ENCODE peak calls at places on chromosome 12, in seven cellular contexts. H is tibial artery, M is foreskin fibroblast, F is small intestine, K is fibroblast of lung, E is OCI-M1, G is stromal cell of bone marrow. L is an unnamed sample.

GRCh38 chr12:27424631-27425230 is 21.8 kb upstream of the SMCO2 start:
- DNase-seq in H (no peak), M (peak), F (peak), K (peak), E (peak), G (peak), L (peak)

GRCh38 chr12:10636611-10637010 is 23.2 kb upstream of the MAGOHB start:
- DNase-seq in H (no peak), M (no peak), F (peak), K (no peak), E (no peak), G (no peak), L (no peak)

GRCh38 chr12:111597731-111598636 is 1.1 kb downstream of the ATXN2 start:
- DNase-seq in H (peak), M (no peak), F (peak), K (peak), E (peak), G (no peak), L (no peak)

GRCh38 chr12:53174881-53175491 is 5.5 kb upstream of the ZNF740 start:
- DNase-seq in H (no peak), M (peak), F (peak), K (peak), E (peak), G (no peak), L (peak)

GRCh38 chr12:49974231-49974675 is 1.5 kb downstream of the AQP6 start:
- DNase-seq in H (peak), M (peak), F (no peak), K (peak), E (peak), G (peak), L (peak)

GRCh38 chr12:53498235-53498630 is 1.0 kb downstream of the MAP3K12 start:
- DNase-seq in H (no peak), M (no peak), F (no peak), K (no peak), E (no peak), G (no peak), L (no peak)

GRCh38 chr12:89723276-89723675 is 14.6 kb upstream of the ATP2B1 start:
- DNase-seq in H (no peak), M (no peak), F (no peak), K (no peak), E (no peak), G (no peak), L (no peak)

GRCh38 chr12:53200458-53201169 is 6.4 kb downstream of the ITGB7 start:
- DNase-seq in H (no peak), M (no peak), F (no peak), K (no peak), E (peak), G (no peak), L (peak)

GRCh38 chr12:130163461-130164215 is 1.4 kb downstream of the FZD10 start:
- DNase-seq in H (no peak), M (no peak), F (no peak), K (no peak), E (no peak), G (no peak), L (no peak)

GRCh38 chr12:21769311-21769710 is 5.2 kb downstream of the KCNJ8 start:
- DNase-seq in H (no peak), M (no peak), F (no peak), K (no peak), E (no peak), G (no peak), L (no peak)

GRCh38 chr12:85575115-85576096 is 260.8 kb downstream of the RASSF9 start:
- DNase-seq in H (peak), M (peak), F (peak), K (peak), E (peak), G (peak), L (peak)

GRCh38 chr12:30796891-30797371 is 42.2 kb upstream of the CAPRIN2 start:
- DNase-seq in H (no peak), M (peak), F (no peak), K (peak), E (no peak), G (no peak), L (no peak)

GRCh38 chr12:58367041-58367440 is 425.7 kb downstream of the ATP23 start:
- DNase-seq in H (no peak), M (peak), F (no peak), K (no peak), E (no peak), G (no peak), L (no peak)

GRCh38 chr12:4441355-4442330 is 4.0 kb downstream of the FGF6 start:
- DNase-seq in H (no peak), M (no peak), F (no peak), K (no peak), E (no peak), G (no peak), L (no peak)

GRCh38 chr12:116320839-116321238 is 43.3 kb upstream of the MED13L start:
- DNase-seq in H (no peak), M (peak), F (no peak), K (peak), E (no peak), G (peak), L (no peak)

GRCh38 chr12:30417697-30418231 is 277.9 kb downstream of the IPO8 start:
- DNase-seq in H (peak), M (peak), F (no peak), K (peak), E (no peak), G (peak), L (peak)

GRCh38 chr12:88401153-88401552 is 179.1 kb downstream of the KITLG start:
- DNase-seq in H (no peak), M (peak), F (peak), K (peak), E (no peak), G (no peak), L (no peak)

GRCh38 chr12:57840701-57841100 is 5.8 kb downstream of the CTDSP2 start:
- DNase-seq in H (no peak), M (no peak), F (peak), K (no peak), E (peak), G (no peak), L (no peak)

GRCh38 chr12:86662464-86662863 is 406.3 kb upstream of the MGAT4C start:
- DNase-seq in H (no peak), M (no peak), F (no peak), K (no peak), E (no peak), G (no peak), L (no peak)

GRCh38 chr12:124906606-124907261 is 7.7 kb downstream of the UBC start:
- DNase-seq in H (peak), M (peak), F (peak), K (peak), E (no peak), G (peak), L (no peak)